ENCODE peak calls at places on chromosomes 5 and 9, in seven cellular contexts. One of them, this sample, is unnamed.

GRCh38 chr5:179293276-179293675 is 52.0 kb downstream of the ADAMTS2 start:
- DNase-seq in HS-5: no peak
- DNase-seq in GM12865: no peak
- DNase-seq in activated T-helper 1 cell treated with anti-CD3 and anti-CD28 coated beads, Interleukin-12 subunit alpha, Interleukin-12 subunit beta, Interleukin-2, Interleukin-4 antibody, amounts not matched to agents 30 ng/mL and 10 ng/mL and 1 ng/mL, durations not matched to agents 14 hours and 24 hours and 36 hours: no peak
- DNase-seq in NCI-H1092 treated with DMSO at 0.1 percent for 48 hours: no peak
- DNase-seq in osteocyte: no peak
- DNase-seq in transverse colon: no peak
- DNase-seq in this sample: no peak

GRCh38 chr9:114207034-114207815 is 51.9 kb downstream of the COL27A1 start:
- DNase-seq in HS-5: no peak
- DNase-seq in GM12865: no peak
- DNase-seq in activated T-helper 1 cell treated with anti-CD3 and anti-CD28 coated beads, Interleukin-12 subunit alpha, Interleukin-12 subunit beta, Interleukin-2, Interleukin-4 antibody, amounts not matched to agents 30 ng/mL and 10 ng/mL and 1 ng/mL, durations not matched to agents 14 hours and 24 hours and 36 hours: no peak
- DNase-seq in NCI-H1092 treated with DMSO at 0.1 percent for 48 hours: no peak
- DNase-seq in osteocyte: no peak
- DNase-seq in transverse colon: peak
- DNase-seq in this sample: peak

GRCh38 chr5:40674661-40675235 is 5.0 kb upstream of the PTGER4 start:
- DNase-seq in HS-5: no peak
- DNase-seq in GM12865: no peak
- DNase-seq in activated T-helper 1 cell treated with anti-CD3 and anti-CD28 coated beads, Interleukin-12 subunit alpha, Interleukin-12 subunit beta, Interleukin-2, Interleukin-4 antibody, amounts not matched to agents 30 ng/mL and 10 ng/mL and 1 ng/mL, durations not matched to agents 14 hours and 24 hours and 36 hours: no peak
- DNase-seq in NCI-H1092 treated with DMSO at 0.1 percent for 48 hours: no peak
- DNase-seq in osteocyte: no peak
- DNase-seq in transverse colon: no peak
- DNase-seq in this sample: no peak

GRCh38 chr5:58887721-58888409 is 305.0 kb downstream of the RAB3C start:
- DNase-seq in HS-5: no peak
- DNase-seq in GM12865: peak
- DNase-seq in activated T-helper 1 cell treated with anti-CD3 and anti-CD28 coated beads, Interleukin-12 subunit alpha, Interleukin-12 subunit beta, Interleukin-2, Interleukin-4 antibody, amounts not matched to agents 30 ng/mL and 10 ng/mL and 1 ng/mL, durations not matched to agents 14 hours and 24 hours and 36 hours: no peak
- DNase-seq in NCI-H1092 treated with DMSO at 0.1 percent for 48 hours: no peak
- DNase-seq in osteocyte: no peak
- DNase-seq in transverse colon: no peak
- DNase-seq in this sample: no peak

GRCh38 chr5:125834438-125835147 is 588.6 kb upstream of the GRAMD2B start:
- DNase-seq in HS-5: no peak
- DNase-seq in GM12865: no peak
- DNase-seq in activated T-helper 1 cell treated with anti-CD3 and anti-CD28 coated beads, Interleukin-12 subunit alpha, Interleukin-12 subunit beta, Interleukin-2, Interleukin-4 antibody, amounts not matched to agents 30 ng/mL and 10 ng/mL and 1 ng/mL, durations not matched to agents 14 hours and 24 hours and 36 hours: no peak
- DNase-seq in NCI-H1092 treated with DMSO at 0.1 percent for 48 hours: no peak
- DNase-seq in osteocyte: no peak
- DNase-seq in transverse colon: no peak
- DNase-seq in this sample: no peak

GRCh38 chr5:5373351-5374033 is 49.0 kb upstream of the ICE1 start:
- DNase-seq in HS-5: no peak
- DNase-seq in GM12865: no peak
- DNase-seq in activated T-helper 1 cell treated with anti-CD3 and anti-CD28 coated beads, Interleukin-12 subunit alpha, Interleukin-12 subunit beta, Interleukin-2, Interleukin-4 antibody, amounts not matched to agents 30 ng/mL and 10 ng/mL and 1 ng/mL, durations not matched to agents 14 hours and 24 hours and 36 hours: no peak
- DNase-seq in NCI-H1092 treated with DMSO at 0.1 percent for 48 hours: no peak
- DNase-seq in osteocyte: no peak
- DNase-seq in transverse colon: no peak
- DNase-seq in this sample: no peak

GRCh38 chr5:891117-891836 is 1.3 kb downstream of the BRD9 start:
- DNase-seq in HS-5: no peak
- DNase-seq in GM12865: no peak
- DNase-seq in activated T-helper 1 cell treated with anti-CD3 and anti-CD28 coated beads, Interleukin-12 subunit alpha, Interleukin-12 subunit beta, Interleukin-2, Interleukin-4 antibody, amounts not matched to agents 30 ng/mL and 10 ng/mL and 1 ng/mL, durations not matched to agents 14 hours and 24 hours and 36 hours: no peak
- DNase-seq in NCI-H1092 treated with DMSO at 0.1 percent for 48 hours: no peak
- DNase-seq in osteocyte: peak
- DNase-seq in transverse colon: peak
- DNase-seq in this sample: no peak

GRCh38 chr5:21693591-21693990 is 1159.6 kb downstream of the CDH12 start:
- DNase-seq in HS-5: no peak
- DNase-seq in GM12865: no peak
- DNase-seq in activated T-helper 1 cell treated with anti-CD3 and anti-CD28 coated beads, Interleukin-12 subunit alpha, Interleukin-12 subunit beta, Interleukin-2, Interleukin-4 antibody, amounts not matched to agents 30 ng/mL and 10 ng/mL and 1 ng/mL, durations not matched to agents 14 hours and 24 hours and 36 hours: no peak
- DNase-seq in NCI-H1092 treated with DMSO at 0.1 percent for 48 hours: no peak
- DNase-seq in osteocyte: no peak
- DNase-seq in transverse colon: no peak
- DNase-seq in this sample: no peak

GRCh38 chr5:32583582-32584232 is 1.6 kb upstream of the SUB1 start:
- DNase-seq in HS-5: no peak
- DNase-seq in GM12865: peak
- DNase-seq in activated T-helper 1 cell treated with anti-CD3 and anti-CD28 coated beads, Interleukin-12 subunit alpha, Interleukin-12 subunit beta, Interleukin-2, Interleukin-4 antibody, amounts not matched to agents 30 ng/mL and 10 ng/mL and 1 ng/mL, durations not matched to agents 14 hours and 24 hours and 36 hours: peak
- DNase-seq in NCI-H1092 treated with DMSO at 0.1 percent for 48 hours: no peak
- DNase-seq in osteocyte: no peak
- DNase-seq in transverse colon: peak
- DNase-seq in this sample: no peak

GRCh38 chr9:33868430-33869000 is 51.6 kb downstream of the UBE2R2 start:
- DNase-seq in HS-5: no peak
- DNase-seq in GM12865: no peak
- DNase-seq in activated T-helper 1 cell treated with anti-CD3 and anti-CD28 coated beads, Interleukin-12 subunit alpha, Interleukin-12 subunit beta, Interleukin-2, Interleukin-4 antibody, amounts not matched to agents 30 ng/mL and 10 ng/mL and 1 ng/mL, durations not matched to agents 14 hours and 24 hours and 36 hours: no peak
- DNase-seq in NCI-H1092 treated with DMSO at 0.1 percent for 48 hours: no peak
- DNase-seq in osteocyte: no peak
- DNase-seq in transverse colon: no peak
- DNase-seq in this sample: no peak

GRCh38 chr9:70553718-70554673 is 139.5 kb upstream of the KLF9 start:
- DNase-seq in HS-5: peak
- DNase-seq in GM12865: no peak
- DNase-seq in activated T-helper 1 cell treated with anti-CD3 and anti-CD28 coated beads, Interleukin-12 subunit alpha, Interleukin-12 subunit beta, Interleukin-2, Interleukin-4 antibody, amounts not matched to agents 30 ng/mL and 10 ng/mL and 1 ng/mL, durations not matched to agents 14 hours and 24 hours and 36 hours: no peak
- DNase-seq in NCI-H1092 treated with DMSO at 0.1 percent for 48 hours: peak
- DNase-seq in osteocyte: no peak
- DNase-seq in transverse colon: no peak
- DNase-seq in this sample: peak

GRCh38 chr5:4994994-4995393 is 145.1 kb upstream of the ADAMTS16 start:
- DNase-seq in HS-5: no peak
- DNase-seq in GM12865: no peak
- DNase-seq in activated T-helper 1 cell treated with anti-CD3 and anti-CD28 coated beads, Interleukin-12 subunit alpha, Interleukin-12 subunit beta, Interleukin-2, Interleukin-4 antibody, amounts not matched to agents 30 ng/mL and 10 ng/mL and 1 ng/mL, durations not matched to agents 14 hours and 24 hours and 36 hours: no peak
- DNase-seq in NCI-H1092 treated with DMSO at 0.1 percent for 48 hours: no peak
- DNase-seq in osteocyte: no peak
- DNase-seq in transverse colon: no peak
- DNase-seq in this sample: peak

GRCh38 chr9:89353989-89354388 is 35.7 kb downstream of the SECISBP2 start:
- DNase-seq in HS-5: no peak
- DNase-seq in GM12865: no peak
- DNase-seq in activated T-helper 1 cell treated with anti-CD3 and anti-CD28 coated beads, Interleukin-12 subunit alpha, Interleukin-12 subunit beta, Interleukin-2, Interleukin-4 antibody, amounts not matched to agents 30 ng/mL and 10 ng/mL and 1 ng/mL, durations not matched to agents 14 hours and 24 hours and 36 hours: no peak
- DNase-seq in NCI-H1092 treated with DMSO at 0.1 percent for 48 hours: no peak
- DNase-seq in osteocyte: no peak
- DNase-seq in transverse colon: no peak
- DNase-seq in this sample: no peak

GRCh38 chr9:21996858-21997257 is 2.3 kb downstream of the CDKN2B-AS1 start:
- DNase-seq in HS-5: no peak
- DNase-seq in GM12865: no peak
- DNase-seq in activated T-helper 1 cell treated with anti-CD3 and anti-CD28 coated beads, Interleukin-12 subunit alpha, Interleukin-12 subunit beta, Interleukin-2, Interleukin-4 antibody, amounts not matched to agents 30 ng/mL and 10 ng/mL and 1 ng/mL, durations not matched to agents 14 hours and 24 hours and 36 hours: no peak
- DNase-seq in NCI-H1092 treated with DMSO at 0.1 percent for 48 hours: no peak
- DNase-seq in osteocyte: no peak
- DNase-seq in transverse colon: no peak
- DNase-seq in this sample: no peak

GRCh38 chr5:165333623-165334022 is 1828.2 kb downstream of the MAT2B start:
- DNase-seq in HS-5: no peak
- DNase-seq in GM12865: no peak
- DNase-seq in activated T-helper 1 cell treated with anti-CD3 and anti-CD28 coated beads, Interleukin-12 subunit alpha, Interleukin-12 subunit beta, Interleukin-2, Interleukin-4 antibody, amounts not matched to agents 30 ng/mL and 10 ng/mL and 1 ng/mL, durations not matched to agents 14 hours and 24 hours and 36 hours: no peak
- DNase-seq in NCI-H1092 treated with DMSO at 0.1 percent for 48 hours: no peak
- DNase-seq in osteocyte: no peak
- DNase-seq in transverse colon: no peak
- DNase-seq in this sample: peak

GRCh38 chr9:98989036-98990000 is 45.6 kb downstream of the COL15A1 start:
- DNase-seq in HS-5: peak
- DNase-seq in GM12865: peak
- DNase-seq in activated T-helper 1 cell treated with anti-CD3 and anti-CD28 coated beads, Interleukin-12 subunit alpha, Interleukin-12 subunit beta, Interleukin-2, Interleukin-4 antibody, amounts not matched to agents 30 ng/mL and 10 ng/mL and 1 ng/mL, durations not matched to agents 14 hours and 24 hours and 36 hours: no peak
- DNase-seq in NCI-H1092 treated with DMSO at 0.1 percent for 48 hours: no peak
- DNase-seq in osteocyte: peak
- DNase-seq in transverse colon: peak
- DNase-seq in this sample: peak

GRCh38 chr5:133228316-133228715 is 176.5 kb downstream of the HSPA4 start:
- DNase-seq in HS-5: no peak
- DNase-seq in GM12865: no peak
- DNase-seq in activated T-helper 1 cell treated with anti-CD3 and anti-CD28 coated beads, Interleukin-12 subunit alpha, Interleukin-12 subunit beta, Interleukin-2, Interleukin-4 antibody, amounts not matched to agents 30 ng/mL and 10 ng/mL and 1 ng/mL, durations not matched to agents 14 hours and 24 hours and 36 hours: no peak
- DNase-seq in NCI-H1092 treated with DMSO at 0.1 percent for 48 hours: no peak
- DNase-seq in osteocyte: no peak
- DNase-seq in transverse colon: no peak
- DNase-seq in this sample: no peak

GRCh38 chr5:8773091-8773615 is 772.7 kb downstream of the SEMA5A start:
- DNase-seq in HS-5: no peak
- DNase-seq in GM12865: no peak
- DNase-seq in activated T-helper 1 cell treated with anti-CD3 and anti-CD28 coated beads, Interleukin-12 subunit alpha, Interleukin-12 subunit beta, Interleukin-2, Interleukin-4 antibody, amounts not matched to agents 30 ng/mL and 10 ng/mL and 1 ng/mL, durations not matched to agents 14 hours and 24 hours and 36 hours: no peak
- DNase-seq in NCI-H1092 treated with DMSO at 0.1 percent for 48 hours: no peak
- DNase-seq in osteocyte: no peak
- DNase-seq in transverse colon: no peak
- DNase-seq in this sample: peak

This sample was measured in kidney glomerular epithelial cell.